ENCODE peak calls at places on chromosomes 13 and 19, in seven cellular contexts. R is left lung; I is heart left ventricle; J is upper lobe of right lung; K is CD4-positive, CD25-positive, alpha-beta regulatory T cell; Q is CD8-positive, alpha-beta T cell; C is hepatocyte. L is an unnamed sample. For H3K4me1, the result is how much of the 10 kb centered on the place peaks cover.

GRCh38 chr19:10643968-10644290 is 10.2 kb upstream of the ILF3 start:
- DNase-seq in I (no peak), K (no peak), C (peak), J (no peak), R (no peak), Q (no peak), L (no peak)

GRCh38 chr19:3857449-3858003 is 11.3 kb downstream of the ZFR2 start:
- DNase-seq in J (no peak), I (no peak), Q (no peak), C (no peak), R (no peak), K (no peak), L (no peak)

GRCh38 chr19:13262450-13262849 is 112.2 kb downstream of the IER2 start:
- DNase-seq in R (no peak), J (no peak), I (no peak), C (peak), K (peak), Q (no peak), L (no peak)

GRCh38 chr13:54593504-54593903 is 1564.9 kb downstream of the OLFM4 start:
- DNase-seq in I (no peak), R (no peak), C (no peak), K (no peak), Q (no peak), J (no peak), L (peak)

GRCh38 chr19:12555456-12555930 is 4.2 kb upstream of the ZNF564 start:
- DNase-seq in R (no peak), K (no peak), I (no peak), J (no peak), C (no peak), Q (no peak), L (no peak)

GRCh38 chr19:13208131-13208963 is 58.1 kb downstream of the IER2 start:
- DNase-seq in R (peak), C (no peak), Q (peak), J (peak), I (no peak), K (peak), L (no peak)

GRCh38 chr19:31648347-31648746 is 299.1 kb upstream of the TSHZ3 start:
- DNase-seq in I (no peak), K (no peak), Q (no peak), C (no peak), R (no peak), J (no peak), L (no peak)

GRCh38 chr19:39154626-39155100 is 29.1 kb downstream of the PAK4 start:
- DNase-seq in R (no peak), C (peak), J (peak), Q (no peak), I (no peak), K (no peak), L (no peak)

DNA sequence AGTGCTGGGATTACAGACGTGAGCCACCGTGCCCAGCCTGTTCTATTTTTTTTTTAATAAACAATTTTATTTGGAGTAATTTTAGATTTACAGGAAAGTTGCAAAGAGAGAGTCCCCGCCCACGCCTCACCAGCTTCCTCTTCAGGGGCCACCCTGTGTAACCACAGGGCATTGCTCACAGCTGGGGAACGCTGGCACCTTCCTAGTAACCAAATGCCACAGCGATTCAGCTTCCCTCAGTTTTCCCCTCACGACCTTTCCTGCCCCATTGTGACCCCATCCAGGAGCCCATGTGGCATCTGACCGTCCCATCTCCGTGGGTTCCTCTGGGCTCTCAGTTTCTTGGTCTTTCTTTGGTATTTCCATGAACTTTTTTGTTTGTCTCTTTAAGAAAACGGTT is 83.9 kb downstream of the GNG7 start:
- DNase-seq in Q (peak), I (peak), R (peak), J (peak), C (no peak), K (peak), L (peak)
- H3K4me1 ChIP-seq in Q (half or more), I (under half), R (under half), J (half or more), C (under half), K (half or more), L (under half)

DNA sequence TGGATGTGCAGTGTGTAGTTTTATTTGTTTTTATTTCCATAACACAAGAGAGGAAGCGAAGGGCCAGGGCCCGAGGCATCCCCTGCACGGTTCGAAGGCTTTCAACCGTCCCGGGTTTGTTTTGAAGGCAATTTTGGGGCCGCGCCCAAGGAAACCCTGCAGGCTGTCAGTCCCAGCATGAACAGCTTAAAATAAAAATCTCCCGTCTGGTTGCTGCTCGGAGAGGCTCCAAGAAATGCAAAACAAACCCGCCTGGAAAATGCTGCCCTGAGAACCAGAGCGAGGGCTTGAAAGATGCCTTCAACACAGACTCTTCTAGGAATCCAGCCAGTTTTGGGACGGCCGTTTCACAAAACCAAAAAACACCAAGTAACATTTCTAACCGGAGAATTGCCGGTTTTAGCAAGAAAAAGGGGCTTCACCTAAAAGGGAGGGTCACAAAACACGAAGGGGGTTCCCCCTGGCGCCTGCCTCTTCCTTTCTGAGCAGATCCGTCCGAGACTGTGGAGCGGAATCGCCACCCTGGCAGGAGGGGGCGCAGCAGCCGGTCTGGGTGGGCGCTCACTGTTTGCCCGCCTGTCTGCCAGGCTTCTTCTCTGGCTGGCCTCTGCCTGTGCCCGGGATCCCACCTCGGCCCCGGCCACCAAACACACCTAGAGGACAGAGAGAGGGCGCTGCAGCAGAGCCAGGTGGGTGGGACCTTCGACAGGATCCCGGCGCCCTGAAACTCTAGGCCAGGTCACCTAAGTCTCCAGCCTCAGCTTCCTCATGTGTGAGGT is 15.8 kb downstream of the LSM4 start:
- DNase-seq in K (peak), I (peak), C (no peak), J (no peak), Q (peak), R (no peak), L (peak)
- H3K4me1 ChIP-seq in K (half or more), I (under half), C (under half), J (under half), Q (half or more), R (under half), L (under half)

GRCh38 chr13:114107686-114108081 is 24.7 kb downstream of the RASA3 start:
- DNase-seq in R (peak), K (no peak), I (peak), C (no peak), J (peak), Q (no peak), L (peak)

GRCh38 chr13:114105351-114106225 is 26.8 kb downstream of the RASA3 start:
- DNase-seq in R (peak), I (peak), K (no peak), Q (no peak), J (peak), C (no peak), L (peak)

GRCh38 chr13:114106526-114106925 is 25.9 kb downstream of the RASA3 start:
- DNase-seq in C (no peak), Q (no peak), I (peak), R (peak), K (no peak), J (peak), L (no peak)

GRCh38 chr13:114108141-114108761 is 24.2 kb downstream of the RASA3 start:
- DNase-seq in C (no peak), I (peak), R (peak), K (no peak), J (peak), Q (no peak), L (peak)

DNA sequence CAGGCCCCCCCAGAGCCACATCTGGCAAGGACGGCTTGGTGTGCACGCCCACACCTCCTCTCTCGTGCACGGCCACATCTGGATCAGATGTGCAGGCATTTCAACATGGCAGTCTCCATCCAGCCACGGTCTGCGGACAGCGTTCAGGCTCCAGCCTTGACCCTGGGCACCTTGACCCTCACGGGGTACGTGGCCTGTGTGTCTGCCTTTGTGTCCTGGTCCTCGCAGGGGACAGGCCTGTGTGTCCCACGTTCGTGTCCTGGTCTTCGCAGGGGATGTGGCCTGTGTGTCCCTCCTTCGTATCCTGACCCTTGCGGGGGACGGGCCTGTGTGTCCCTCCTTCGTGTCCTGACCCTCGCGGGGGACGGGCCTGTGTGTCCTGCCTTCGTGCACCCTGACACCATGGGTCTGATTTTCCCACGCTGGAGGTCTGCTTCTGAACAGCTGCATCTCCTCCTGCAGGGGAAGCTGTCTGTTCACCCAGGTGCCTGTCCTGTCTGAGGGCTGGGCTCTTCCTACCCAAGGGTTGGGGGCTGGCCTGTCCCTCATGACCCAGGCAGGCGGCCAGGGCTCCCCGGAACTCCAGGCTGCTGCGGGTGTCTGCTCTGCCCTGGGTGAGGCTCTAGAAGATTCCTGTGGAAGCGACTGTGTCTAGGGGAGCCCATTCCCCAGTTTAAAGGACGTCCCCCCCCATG is 25.3 kb downstream of the RASA3 start:
- DNase-seq in R (peak), I (peak), C (no peak), K (no peak), Q (no peak), J (peak), L (peak)
- H3K4me1 ChIP-seq in R (under half), I (under half), C (under half), K (half or more), Q (half or more), J (under half), L (under half)

GRCh38 chr13:102273111-102273510 is 128.7 kb downstream of the FGF14 start:
- DNase-seq in C (no peak), K (no peak), R (no peak), J (no peak), Q (no peak), I (no peak), L (no peak)

GRCh38 chr13:102280366-102280765 is 121.5 kb downstream of the FGF14 start:
- DNase-seq in C (no peak), R (no peak), Q (no peak), I (no peak), K (no peak), J (no peak), L (no peak)

GRCh38 chr13:102277286-102277685 is 124.6 kb downstream of the FGF14 start:
- DNase-seq in Q (no peak), I (peak), C (no peak), R (no peak), J (no peak), K (no peak), L (peak)

DNA sequence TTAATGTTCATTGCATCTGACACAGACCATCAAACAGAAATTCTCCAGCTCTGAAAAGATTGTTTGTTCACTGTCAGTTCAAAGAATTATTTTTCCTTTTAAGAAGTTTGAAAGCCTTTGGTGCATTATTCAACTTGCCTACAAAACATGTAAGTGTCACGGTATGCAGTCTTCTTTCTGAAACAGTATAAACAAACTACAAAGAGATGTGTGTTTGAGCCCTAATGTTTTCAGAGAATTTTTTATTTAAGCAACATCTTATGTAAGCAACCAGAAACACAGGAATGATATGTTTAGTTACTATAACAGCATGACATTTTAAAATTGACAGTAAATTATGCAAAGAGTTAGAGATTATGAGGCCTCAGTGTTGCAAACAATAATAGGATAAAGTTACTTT is 125.4 kb downstream of the FGF14 start:
- DNase-seq in J (no peak), K (no peak), R (no peak), Q (no peak), C (no peak), I (no peak), L (no peak)
- H3K4me1 ChIP-seq in J (under half), K (under half), R (under half), Q (under half), C (under half), I (under half), L (under half)

GRCh38 chr13:21053231-21053630 is 8.2 kb downstream of the LATS2 start:
- DNase-seq in C (no peak), I (no peak), R (no peak), K (no peak), J (no peak), Q (no peak), L (no peak)

GRCh38 chr13:21055016-21055415 is 6.4 kb downstream of the LATS2 start:
- DNase-seq in R (no peak), Q (no peak), K (no peak), I (no peak), C (no peak), J (no peak), L (no peak)

GRCh38 chr13:21058361-21058760 is 3.0 kb downstream of the LATS2 start:
- DNase-seq in C (no peak), Q (no peak), R (no peak), I (no peak), J (no peak), K (no peak), L (no peak)

GRCh38 chr13:21054313-21054712 is 7.1 kb downstream of the LATS2 start:
- DNase-seq in C (no peak), K (no peak), Q (no peak), I (no peak), R (no peak), J (no peak), L (no peak)

DNA sequence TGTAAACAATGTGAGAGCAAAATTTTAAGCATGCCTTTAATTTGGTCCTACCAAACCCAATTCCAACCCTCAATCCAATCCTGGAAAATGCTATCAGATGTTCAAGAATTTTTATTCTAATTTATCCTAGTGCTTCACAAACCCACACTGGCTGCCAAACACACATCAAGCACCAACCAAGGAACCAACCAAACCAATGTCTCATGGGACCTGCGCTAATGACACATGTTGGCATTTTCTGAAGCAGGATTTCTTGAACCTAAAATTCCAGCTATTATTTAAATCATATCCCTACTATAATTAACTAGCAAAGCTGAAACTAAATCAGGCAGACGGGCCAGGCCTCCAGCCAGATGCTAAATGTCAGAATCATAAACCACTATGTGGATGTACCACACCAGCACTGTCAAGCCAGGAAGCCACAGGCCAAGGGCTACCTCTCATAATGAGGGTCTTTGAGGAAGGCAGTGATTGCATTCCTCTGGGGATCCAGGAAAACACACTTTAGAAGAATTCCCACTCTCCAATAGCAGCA is 5.8 kb downstream of the LATS2 start:
- DNase-seq in K (no peak), C (no peak), Q (no peak), I (no peak), J (no peak), R (no peak), L (no peak)
- H3K4me1 ChIP-seq in K (under half), C (under half), Q (under half), I (half or more), J (under half), R (under half), L (under half)

L was measured in aorta.